ENCODE peak calls at places on chromosomes 11 and 22, in five cellular contexts. One of them, this sample, is unnamed.
A peak's percentile ranks its signal among the peaks of the same experiment; 100 is the strongest.

GRCh38 chr11:116729501-116730240 is 43.1 kb downstream of the BUD13 start:
- DNase-seq in activated T-cell treated with anti-CD3 and anti-CD28 coated beads for 24 hours: no peak
- DNase-seq in stimulated activated CD4-positive, alpha-beta T cell treated with anti-CD3 and anti-CD28 coated beads, Interleukin-2, amount 100 ng/mL, for 48 hours: no peak
- DNase-seq in NCI-H446 treated with DMSO at 0.1 percent for 48 hours: no peak
- DNase-seq in Jurkat, Clone E6-1: no peak
- DNase-seq in this sample: no peak

GRCh38 chr22:43158778-43159483 is 7.6 kb downstream of the TSPO start:
- DNase-seq in Jurkat, Clone E6-1: no peak
- DNase-seq in activated T-cell treated with anti-CD3 and anti-CD28 coated beads for 24 hours: no peak
- DNase-seq in stimulated activated CD4-positive, alpha-beta T cell treated with anti-CD3 and anti-CD28 coated beads, Interleukin-2, amount 100 ng/mL, for 48 hours: no peak
- DNase-seq in NCI-H446 treated with DMSO at 0.1 percent for 48 hours: no peak
- DNase-seq in this sample: no peak

GRCh38 chr11:66288138-66288865 is 641 bp downstream of the YIF1A start:
- DNase-seq in NCI-H446 treated with DMSO at 0.1 percent for 48 hours: no peak
- DNase-seq in stimulated activated CD4-positive, alpha-beta T cell treated with anti-CD3 and anti-CD28 coated beads, Interleukin-2, amount 100 ng/mL, for 48 hours: no peak
- DNase-seq in activated T-cell treated with anti-CD3 and anti-CD28 coated beads for 24 hours: no peak
- DNase-seq in Jurkat, Clone E6-1: no peak
- DNase-seq in this sample: no peak

GRCh38 chr11:636511-637332 is at the start of gene DRD4:
- DNase-seq in activated T-cell treated with anti-CD3 and anti-CD28 coated beads for 24 hours: no peak
- DNase-seq in stimulated activated CD4-positive, alpha-beta T cell treated with anti-CD3 and anti-CD28 coated beads, Interleukin-2, amount 100 ng/mL, for 48 hours: no peak
- DNase-seq in Jurkat, Clone E6-1: no peak
- DNase-seq in NCI-H446 treated with DMSO at 0.1 percent for 48 hours: no peak
- DNase-seq in this sample: no peak

GRCh38 chr11:45621541-45621940 is 43.9 kb downstream of the CHST1 start:
- DNase-seq in Jurkat, Clone E6-1: no peak
- DNase-seq in NCI-H446 treated with DMSO at 0.1 percent for 48 hours: no peak
- DNase-seq in activated T-cell treated with anti-CD3 and anti-CD28 coated beads for 24 hours: no peak
- DNase-seq in stimulated activated CD4-positive, alpha-beta T cell treated with anti-CD3 and anti-CD28 coated beads, Interleukin-2, amount 100 ng/mL, for 48 hours: no peak
- DNase-seq in this sample: no peak

GRCh38 chr11:93198221-93198650 is 445 bp upstream of the SLC36A4 start:
- DNase-seq in activated T-cell treated with anti-CD3 and anti-CD28 coated beads for 24 hours: no peak
- DNase-seq in NCI-H446 treated with DMSO at 0.1 percent for 48 hours: no peak
- DNase-seq in stimulated activated CD4-positive, alpha-beta T cell treated with anti-CD3 and anti-CD28 coated beads, Interleukin-2, amount 100 ng/mL, for 48 hours: no peak
- DNase-seq in Jurkat, Clone E6-1: no peak
- DNase-seq in this sample: no peak

GRCh38 chr22:27278986-27279385 is 522.6 kb downstream of the MN1 start:
- DNase-seq in Jurkat, Clone E6-1: no peak
- DNase-seq in NCI-H446 treated with DMSO at 0.1 percent for 48 hours: peak; percentile 98
- DNase-seq in activated T-cell treated with anti-CD3 and anti-CD28 coated beads for 24 hours: no peak
- DNase-seq in stimulated activated CD4-positive, alpha-beta T cell treated with anti-CD3 and anti-CD28 coated beads, Interleukin-2, amount 100 ng/mL, for 48 hours: no peak
- DNase-seq in this sample: no peak

GRCh38 chr22:22111267-22111751 is 128.7 kb upstream of the TOP3B start:
- DNase-seq in Jurkat, Clone E6-1: no peak
- DNase-seq in NCI-H446 treated with DMSO at 0.1 percent for 48 hours: no peak
- DNase-seq in stimulated activated CD4-positive, alpha-beta T cell treated with anti-CD3 and anti-CD28 coated beads, Interleukin-2, amount 100 ng/mL, for 48 hours: peak; percentile 24
- DNase-seq in activated T-cell treated with anti-CD3 and anti-CD28 coated beads for 24 hours: no peak
- DNase-seq in this sample: peak; percentile 92

GRCh38 chr22:19757140-19757984 is 3.2 kb upstream of the TBX1 start:
- DNase-seq in Jurkat, Clone E6-1: no peak
- DNase-seq in activated T-cell treated with anti-CD3 and anti-CD28 coated beads for 24 hours: no peak
- DNase-seq in stimulated activated CD4-positive, alpha-beta T cell treated with anti-CD3 and anti-CD28 coated beads, Interleukin-2, amount 100 ng/mL, for 48 hours: no peak
- DNase-seq in NCI-H446 treated with DMSO at 0.1 percent for 48 hours: no peak
- DNase-seq in this sample: no peak

GRCh38 chr22:25558341-25558740 is 6.1 kb upstream of the GRK3 start:
- DNase-seq in stimulated activated CD4-positive, alpha-beta T cell treated with anti-CD3 and anti-CD28 coated beads, Interleukin-2, amount 100 ng/mL, for 48 hours: no peak
- DNase-seq in activated T-cell treated with anti-CD3 and anti-CD28 coated beads for 24 hours: no peak
- DNase-seq in Jurkat, Clone E6-1: no peak
- DNase-seq in NCI-H446 treated with DMSO at 0.1 percent for 48 hours: no peak
- DNase-seq in this sample: no peak

GRCh38 chr11:42974510-42974909 is 337.3 kb upstream of the API5 start:
- DNase-seq in stimulated activated CD4-positive, alpha-beta T cell treated with anti-CD3 and anti-CD28 coated beads, Interleukin-2, amount 100 ng/mL, for 48 hours: no peak
- DNase-seq in NCI-H446 treated with DMSO at 0.1 percent for 48 hours: no peak
- DNase-seq in activated T-cell treated with anti-CD3 and anti-CD28 coated beads for 24 hours: no peak
- DNase-seq in Jurkat, Clone E6-1: peak; percentile 11
- DNase-seq in this sample: no peak

GRCh38 chr11:26572770-26573402 is 823 bp upstream of the MUC15 start:
- DNase-seq in NCI-H446 treated with DMSO at 0.1 percent for 48 hours: no peak
- DNase-seq in activated T-cell treated with anti-CD3 and anti-CD28 coated beads for 24 hours: no peak
- DNase-seq in Jurkat, Clone E6-1: no peak
- DNase-seq in stimulated activated CD4-positive, alpha-beta T cell treated with anti-CD3 and anti-CD28 coated beads, Interleukin-2, amount 100 ng/mL, for 48 hours: no peak
- DNase-seq in this sample: no peak

GRCh38 chr11:67464411-67465189 is 4.5 kb downstream of the TMEM134 start:
- DNase-seq in stimulated activated CD4-positive, alpha-beta T cell treated with anti-CD3 and anti-CD28 coated beads, Interleukin-2, amount 100 ng/mL, for 48 hours: peak; percentile 88
- DNase-seq in NCI-H446 treated with DMSO at 0.1 percent for 48 hours: no peak
- DNase-seq in activated T-cell treated with anti-CD3 and anti-CD28 coated beads for 24 hours: peak; percentile 86
- DNase-seq in Jurkat, Clone E6-1: peak; percentile 80
- DNase-seq in this sample: peak; percentile 95

GRCh38 chr11:70176940-70177689 is 26.0 kb upstream of the FADD start:
- DNase-seq in activated T-cell treated with anti-CD3 and anti-CD28 coated beads for 24 hours: peak; percentile 12
- DNase-seq in Jurkat, Clone E6-1: peak; percentile 28
- DNase-seq in NCI-H446 treated with DMSO at 0.1 percent for 48 hours: no peak
- DNase-seq in stimulated activated CD4-positive, alpha-beta T cell treated with anti-CD3 and anti-CD28 coated beads, Interleukin-2, amount 100 ng/mL, for 48 hours: peak; percentile 56
- DNase-seq in this sample: no peak

GRCh38 chr22:43151251-43152000 is at the start of gene TSPO:
- DNase-seq in stimulated activated CD4-positive, alpha-beta T cell treated with anti-CD3 and anti-CD28 coated beads, Interleukin-2, amount 100 ng/mL, for 48 hours: peak; percentile 55
- DNase-seq in NCI-H446 treated with DMSO at 0.1 percent for 48 hours: peak; percentile 20
- DNase-seq in Jurkat, Clone E6-1: no peak
- DNase-seq in activated T-cell treated with anti-CD3 and anti-CD28 coated beads for 24 hours: peak; percentile 49
- DNase-seq in this sample: peak; percentile 64

GRCh38 chr22:17563936-17564391 is 666 bp downstream of the SLC25A18 start:
- DNase-seq in NCI-H446 treated with DMSO at 0.1 percent for 48 hours: no peak
- DNase-seq in stimulated activated CD4-positive, alpha-beta T cell treated with anti-CD3 and anti-CD28 coated beads, Interleukin-2, amount 100 ng/mL, for 48 hours: no peak
- DNase-seq in Jurkat, Clone E6-1: no peak
- DNase-seq in activated T-cell treated with anti-CD3 and anti-CD28 coated beads for 24 hours: no peak
- DNase-seq in this sample: no peak

GRCh38 chr11:34633990-34634725 is 13.3 kb downstream of the EHF start:
- DNase-seq in Jurkat, Clone E6-1: peak; percentile 42
- DNase-seq in stimulated activated CD4-positive, alpha-beta T cell treated with anti-CD3 and anti-CD28 coated beads, Interleukin-2, amount 100 ng/mL, for 48 hours: no peak
- DNase-seq in activated T-cell treated with anti-CD3 and anti-CD28 coated beads for 24 hours: no peak
- DNase-seq in NCI-H446 treated with DMSO at 0.1 percent for 48 hours: no peak
- DNase-seq in this sample: no peak

GRCh38 chr22:47195156-47195675 is 432.8 kb downstream of the TBC1D22A start:
- DNase-seq in stimulated activated CD4-positive, alpha-beta T cell treated with anti-CD3 and anti-CD28 coated beads, Interleukin-2, amount 100 ng/mL, for 48 hours: no peak
- DNase-seq in activated T-cell treated with anti-CD3 and anti-CD28 coated beads for 24 hours: no peak
- DNase-seq in Jurkat, Clone E6-1: no peak
- DNase-seq in NCI-H446 treated with DMSO at 0.1 percent for 48 hours: no peak
- DNase-seq in this sample: no peak

GRCh38 chr11:7278314-7278917 is 26.7 kb downstream of the SYT9 start:
- DNase-seq in activated T-cell treated with anti-CD3 and anti-CD28 coated beads for 24 hours: no peak
- DNase-seq in Jurkat, Clone E6-1: peak; percentile 27
- DNase-seq in stimulated activated CD4-positive, alpha-beta T cell treated with anti-CD3 and anti-CD28 coated beads, Interleukin-2, amount 100 ng/mL, for 48 hours: no peak
- DNase-seq in NCI-H446 treated with DMSO at 0.1 percent for 48 hours: peak; percentile 6
- DNase-seq in this sample: no peak

GRCh38 chr11:134999490-135000066 is 587.5 kb upstream of the B3GAT1 start:
- DNase-seq in NCI-H446 treated with DMSO at 0.1 percent for 48 hours: no peak
- DNase-seq in stimulated activated CD4-positive, alpha-beta T cell treated with anti-CD3 and anti-CD28 coated beads, Interleukin-2, amount 100 ng/mL, for 48 hours: no peak
- DNase-seq in Jurkat, Clone E6-1: no peak
- DNase-seq in activated T-cell treated with anti-CD3 and anti-CD28 coated beads for 24 hours: no peak
- DNase-seq in this sample: no peak

GRCh38 chr11:86089659-86090058 is 20.8 kb upstream of the PICALM start:
- DNase-seq in Jurkat, Clone E6-1: no peak
- DNase-seq in stimulated activated CD4-positive, alpha-beta T cell treated with anti-CD3 and anti-CD28 coated beads, Interleukin-2, amount 100 ng/mL, for 48 hours: no peak
- DNase-seq in NCI-H446 treated with DMSO at 0.1 percent for 48 hours: no peak
- DNase-seq in activated T-cell treated with anti-CD3 and anti-CD28 coated beads for 24 hours: no peak
- DNase-seq in this sample: no peak